ENCODE peak calls at places on chromosomes 1 and 21, in nine cellular contexts. One of them, this sample, is unnamed.

GRCh38 chr1:53359934-53360276 is 32.0 kb upstream of the LRP8 start:
- DNase-seq in kidney epithelial cell: no peak
- DNase-seq in GM23338: no peak
- DNase-seq in foreskin fibroblast: no peak
- DNase-seq in body of pancreas: no peak
- DNase-seq in sigmoid colon: no peak
- DNase-seq in fibroblast of pulmonary artery: no peak
- DNase-seq in AG09309: no peak
- DNase-seq in fibroblast of the aortic adventitia: no peak
- DNase-seq in this sample: no peak

GRCh38 chr1:171506525-171507304 is 21.4 kb downstream of the PRRC2C start:
- DNase-seq in kidney epithelial cell: peak; percentile 63
- DNase-seq in GM23338: peak; percentile 41
- DNase-seq in foreskin fibroblast: no peak
- DNase-seq in body of pancreas: no peak
- DNase-seq in sigmoid colon: no peak
- DNase-seq in fibroblast of pulmonary artery: no peak
- DNase-seq in AG09309: no peak
- DNase-seq in fibroblast of the aortic adventitia: peak; percentile 35
- DNase-seq in this sample: peak; percentile 54

GRCh38 chr1:94734963-94735899 is 84.9 kb upstream of the SLC44A3 start:
- DNase-seq in kidney epithelial cell: no peak
- DNase-seq in GM23338: peak; percentile 46
- DNase-seq in foreskin fibroblast: peak; percentile 25
- DNase-seq in body of pancreas: peak; percentile 80
- DNase-seq in sigmoid colon: no peak
- DNase-seq in fibroblast of pulmonary artery: peak; percentile 97
- DNase-seq in AG09309: no peak
- DNase-seq in fibroblast of the aortic adventitia: peak; percentile 76
- DNase-seq in this sample: no peak

GRCh38 chr21:40731206-40731605 is 115.8 kb downstream of the DSCAM start:
- DNase-seq in kidney epithelial cell: no peak
- DNase-seq in GM23338: no peak
- DNase-seq in foreskin fibroblast: no peak
- DNase-seq in body of pancreas: no peak
- DNase-seq in sigmoid colon: no peak
- DNase-seq in fibroblast of pulmonary artery: no peak
- DNase-seq in AG09309: no peak
- DNase-seq in fibroblast of the aortic adventitia: no peak
- DNase-seq in this sample: no peak

GRCh38 chr1:96843196-96843595 is 121.6 kb downstream of the PTBP2 start:
- DNase-seq in kidney epithelial cell: peak; percentile 2
- DNase-seq in GM23338: no peak
- DNase-seq in foreskin fibroblast: peak; percentile 75
- DNase-seq in body of pancreas: no peak
- DNase-seq in sigmoid colon: no peak
- DNase-seq in fibroblast of pulmonary artery: peak; percentile 74
- DNase-seq in AG09309: peak; percentile 38
- DNase-seq in fibroblast of the aortic adventitia: peak; percentile 54
- DNase-seq in this sample: peak; percentile 20

GRCh38 chr1:114214016-114214415 is 60.3 kb upstream of the SYT6 start:
- DNase-seq in kidney epithelial cell: no peak
- DNase-seq in GM23338: no peak
- DNase-seq in foreskin fibroblast: no peak
- DNase-seq in body of pancreas: no peak
- DNase-seq in sigmoid colon: no peak
- DNase-seq in fibroblast of pulmonary artery: no peak
- DNase-seq in AG09309: no peak
- DNase-seq in fibroblast of the aortic adventitia: no peak
- DNase-seq in this sample: no peak

GRCh38 chr1:75845576-75845975 is 48.9 kb downstream of the MSH4 start:
- DNase-seq in kidney epithelial cell: no peak
- DNase-seq in GM23338: no peak
- DNase-seq in foreskin fibroblast: no peak
- DNase-seq in body of pancreas: no peak
- DNase-seq in sigmoid colon: no peak
- DNase-seq in fibroblast of pulmonary artery: no peak
- DNase-seq in AG09309: no peak
- DNase-seq in fibroblast of the aortic adventitia: no peak
- DNase-seq in this sample: no peak

GRCh38 chr1:154433161-154433681 is 28.1 kb downstream of the IL6R start:
- DNase-seq in kidney epithelial cell: no peak
- DNase-seq in GM23338: no peak
- DNase-seq in foreskin fibroblast: no peak
- DNase-seq in body of pancreas: no peak
- DNase-seq in sigmoid colon: peak; percentile 71
- DNase-seq in fibroblast of pulmonary artery: no peak
- DNase-seq in AG09309: no peak
- DNase-seq in fibroblast of the aortic adventitia: no peak
- DNase-seq in this sample: no peak

GRCh38 chr1:44725309-44725698 is 5.7 kb downstream of the RNU5D-1 start:
- DNase-seq in kidney epithelial cell: no peak
- DNase-seq in GM23338: no peak
- DNase-seq in foreskin fibroblast: no peak
- DNase-seq in body of pancreas: no peak
- DNase-seq in sigmoid colon: no peak
- DNase-seq in fibroblast of pulmonary artery: no peak
- DNase-seq in AG09309: no peak
- DNase-seq in fibroblast of the aortic adventitia: no peak
- DNase-seq in this sample: no peak

GRCh38 chr1:50610563-50610962 is 187.3 kb upstream of the DMRTA2 start:
- DNase-seq in kidney epithelial cell: no peak
- DNase-seq in GM23338: peak; percentile 51
- DNase-seq in foreskin fibroblast: no peak
- DNase-seq in body of pancreas: no peak
- DNase-seq in sigmoid colon: no peak
- DNase-seq in fibroblast of pulmonary artery: no peak
- DNase-seq in AG09309: no peak
- DNase-seq in fibroblast of the aortic adventitia: no peak
- DNase-seq in this sample: no peak

GRCh38 chr1:53371121-53371666 is 43.3 kb upstream of the LRP8 start:
- DNase-seq in kidney epithelial cell: no peak
- DNase-seq in GM23338: peak; percentile 21
- DNase-seq in foreskin fibroblast: no peak
- DNase-seq in body of pancreas: peak; percentile 2
- DNase-seq in sigmoid colon: no peak
- DNase-seq in fibroblast of pulmonary artery: no peak
- DNase-seq in AG09309: no peak
- DNase-seq in fibroblast of the aortic adventitia: no peak
- DNase-seq in this sample: no peak

GRCh38 chr1:153447498-153448170 is 12.8 kb downstream of the S100A7 start:
- DNase-seq in kidney epithelial cell: no peak
- DNase-seq in GM23338: no peak
- DNase-seq in foreskin fibroblast: peak; percentile 90
- DNase-seq in body of pancreas: no peak
- DNase-seq in sigmoid colon: no peak
- DNase-seq in fibroblast of pulmonary artery: no peak
- DNase-seq in AG09309: peak; percentile 28
- DNase-seq in fibroblast of the aortic adventitia: peak; percentile 10
- DNase-seq in this sample: no peak

GRCh38 chr21:44013380-44014088 is 1.4 kb downstream of the TRAPPC10 start:
- DNase-seq in kidney epithelial cell: no peak
- DNase-seq in GM23338: peak; percentile 34
- DNase-seq in foreskin fibroblast: peak; percentile 28
- DNase-seq in body of pancreas: no peak
- DNase-seq in sigmoid colon: no peak
- DNase-seq in fibroblast of pulmonary artery: no peak
- DNase-seq in AG09309: no peak
- DNase-seq in fibroblast of the aortic adventitia: peak; percentile 14
- DNase-seq in this sample: no peak

GRCh38 chr1:33599516-33600115 is 127.2 kb downstream of the ZSCAN20 start:
- DNase-seq in kidney epithelial cell: no peak
- DNase-seq in GM23338: no peak
- DNase-seq in foreskin fibroblast: no peak
- DNase-seq in body of pancreas: peak; percentile 89
- DNase-seq in sigmoid colon: no peak
- DNase-seq in fibroblast of pulmonary artery: no peak
- DNase-seq in AG09309: no peak
- DNase-seq in fibroblast of the aortic adventitia: no peak
- DNase-seq in this sample: no peak

GRCh38 chr1:234989019-234989418 is 139.6 kb downstream of the TOMM20 start:
- DNase-seq in kidney epithelial cell: no peak
- DNase-seq in GM23338: no peak
- DNase-seq in foreskin fibroblast: peak; percentile 69
- DNase-seq in body of pancreas: no peak
- DNase-seq in sigmoid colon: peak; percentile 7
- DNase-seq in fibroblast of pulmonary artery: no peak
- DNase-seq in AG09309: no peak
- DNase-seq in fibroblast of the aortic adventitia: no peak
- DNase-seq in this sample: no peak

GRCh38 chr1:43981135-43981491 is 2.1 kb downstream of the B4GALT2 start:
- DNase-seq in kidney epithelial cell: no peak
- DNase-seq in GM23338: no peak
- DNase-seq in foreskin fibroblast: no peak
- DNase-seq in body of pancreas: peak; percentile 70
- DNase-seq in sigmoid colon: no peak
- DNase-seq in fibroblast of pulmonary artery: no peak
- DNase-seq in AG09309: no peak
- DNase-seq in fibroblast of the aortic adventitia: no peak
- DNase-seq in this sample: no peak

GRCh38 chr1:62295921-62296451 is 23.2 kb downstream of the KANK4 start:
- DNase-seq in kidney epithelial cell: no peak
- DNase-seq in GM23338: no peak
- DNase-seq in foreskin fibroblast: peak; percentile 30
- DNase-seq in body of pancreas: no peak
- DNase-seq in sigmoid colon: no peak
- DNase-seq in fibroblast of pulmonary artery: peak; percentile 57
- DNase-seq in AG09309: peak; percentile 21
- DNase-seq in fibroblast of the aortic adventitia: peak; percentile 80
- DNase-seq in this sample: no peak

GRCh38 chr1:221174598-221174997 is 295.4 kb downstream of the HLX start:
- DNase-seq in kidney epithelial cell: no peak
- DNase-seq in GM23338: peak; percentile 62
- DNase-seq in foreskin fibroblast: no peak
- DNase-seq in body of pancreas: peak; percentile 36
- DNase-seq in sigmoid colon: no peak
- DNase-seq in fibroblast of pulmonary artery: peak; percentile 18
- DNase-seq in AG09309: no peak
- DNase-seq in fibroblast of the aortic adventitia: peak; percentile 8
- DNase-seq in this sample: no peak

GRCh38 chr1:19390901-19391595 is 78.9 kb downstream of the SLC66A1 start:
- DNase-seq in kidney epithelial cell: no peak
- DNase-seq in GM23338: peak; percentile 55
- DNase-seq in foreskin fibroblast: peak; percentile 93
- DNase-seq in body of pancreas: peak; percentile 53
- DNase-seq in sigmoid colon: peak; percentile 87
- DNase-seq in fibroblast of pulmonary artery: peak; percentile 72
- DNase-seq in AG09309: peak; percentile 78
- DNase-seq in fibroblast of the aortic adventitia: peak; percentile 95
- DNase-seq in this sample: no peak

GRCh38 chr21:34970126-34970525 is 79.0 kb downstream of the RUNX1 start:
- DNase-seq in kidney epithelial cell: no peak
- DNase-seq in GM23338: no peak
- DNase-seq in foreskin fibroblast: peak; percentile 36
- DNase-seq in body of pancreas: no peak
- DNase-seq in sigmoid colon: no peak
- DNase-seq in fibroblast of pulmonary artery: no peak
- DNase-seq in AG09309: no peak
- DNase-seq in fibroblast of the aortic adventitia: peak; percentile 31
- DNase-seq in this sample: no peak
- H3K4me3 ChIP-seq in kidney epithelial cell: no peak overlapping the region
- H3K4me3 ChIP-seq in GM23338: no peak overlapping the region
- H3K4me3 ChIP-seq in foreskin fibroblast: no peak overlapping the region
- H3K4me3 ChIP-seq in body of pancreas: no peak overlapping the region
- H3K4me3 ChIP-seq in sigmoid colon: no peak overlapping the region
- H3K4me3 ChIP-seq in fibroblast of pulmonary artery: no peak overlapping the region
- H3K4me3 ChIP-seq in AG09309: no peak overlapping the region
- H3K4me3 ChIP-seq in fibroblast of the aortic adventitia: no peak overlapping the region
- H3K4me3 ChIP-seq in this sample: no peak overlapping the region

GRCh38 chr1:4362314-4363044 is 291.9 kb upstream of the AJAP1 start:
- DNase-seq in kidney epithelial cell: no peak
- DNase-seq in GM23338: no peak
- DNase-seq in foreskin fibroblast: no peak
- DNase-seq in body of pancreas: no peak
- DNase-seq in sigmoid colon: no peak
- DNase-seq in fibroblast of pulmonary artery: no peak
- DNase-seq in AG09309: no peak
- DNase-seq in fibroblast of the aortic adventitia: no peak
- DNase-seq in this sample: no peak
- TF ChIP-seq CTCF in kidney epithelial cell: no peak
- TF ChIP-seq CTCF in GM23338: no peak
- TF ChIP-seq CTCF in foreskin fibroblast: no peak
- TF ChIP-seq CTCF in body of pancreas: no peak
- TF ChIP-seq CTCF in sigmoid colon: no peak
- TF ChIP-seq CTCF in fibroblast of pulmonary artery: no peak
- TF ChIP-seq CTCF in AG09309: no peak
- TF ChIP-seq CTCF in fibroblast of the aortic adventitia: no peak
- TF ChIP-seq CTCF in this sample: no peak

GRCh38 chr1:54951810-54952226 is 28.6 kb upstream of the TMEM61 start:
- DNase-seq in kidney epithelial cell: no peak
- DNase-seq in GM23338: no peak
- DNase-seq in foreskin fibroblast: no peak
- DNase-seq in body of pancreas: no peak
- DNase-seq in sigmoid colon: no peak
- DNase-seq in fibroblast of pulmonary artery: no peak
- DNase-seq in AG09309: no peak
- DNase-seq in fibroblast of the aortic adventitia: no peak
- DNase-seq in this sample: no peak

GRCh38 chr1:54947540-54947939 is 32.9 kb upstream of the TMEM61 start:
- DNase-seq in kidney epithelial cell: no peak
- DNase-seq in GM23338: no peak
- DNase-seq in foreskin fibroblast: no peak
- DNase-seq in body of pancreas: no peak
- DNase-seq in sigmoid colon: no peak
- DNase-seq in fibroblast of pulmonary artery: no peak
- DNase-seq in AG09309: no peak
- DNase-seq in fibroblast of the aortic adventitia: no peak
- DNase-seq in this sample: no peak

GRCh38 chr1:54949971-54950360 is 30.5 kb upstream of the TMEM61 start:
- DNase-seq in kidney epithelial cell: no peak
- DNase-seq in GM23338: no peak
- DNase-seq in foreskin fibroblast: peak; percentile 83
- DNase-seq in body of pancreas: no peak
- DNase-seq in sigmoid colon: no peak
- DNase-seq in fibroblast of pulmonary artery: peak; percentile 63
- DNase-seq in AG09309: no peak
- DNase-seq in fibroblast of the aortic adventitia: peak; percentile 63
- DNase-seq in this sample: no peak

GRCh38 chr1:54952950-54953718 is 27.3 kb upstream of the TMEM61 start:
- DNase-seq in kidney epithelial cell: no peak
- DNase-seq in GM23338: no peak
- DNase-seq in foreskin fibroblast: no peak
- DNase-seq in body of pancreas: no peak
- DNase-seq in sigmoid colon: no peak
- DNase-seq in fibroblast of pulmonary artery: peak; percentile 45
- DNase-seq in AG09309: no peak
- DNase-seq in fibroblast of the aortic adventitia: no peak
- DNase-seq in this sample: peak; percentile 78

GRCh38 chr1:54950361-54951163 is 29.9 kb upstream of the TMEM61 start:
- DNase-seq in kidney epithelial cell: no peak
- DNase-seq in GM23338: peak; percentile 91
- DNase-seq in foreskin fibroblast: peak; percentile 94
- DNase-seq in body of pancreas: peak; percentile 72
- DNase-seq in sigmoid colon: peak; percentile 81
- DNase-seq in fibroblast of pulmonary artery: peak; percentile 94
- DNase-seq in AG09309: peak; percentile 84
- DNase-seq in fibroblast of the aortic adventitia: peak; percentile 93
- DNase-seq in this sample: peak; percentile 66
- H3K4me3 ChIP-seq in kidney epithelial cell: no peak overlapping the region
- H3K4me3 ChIP-seq in GM23338: peak overlapping the region; percentile 19
- H3K4me3 ChIP-seq in foreskin fibroblast: no peak overlapping the region
- H3K4me3 ChIP-seq in body of pancreas: no peak overlapping the region
- H3K4me3 ChIP-seq in sigmoid colon: peak overlapping the region; percentile 19
- H3K4me3 ChIP-seq in fibroblast of pulmonary artery: no peak overlapping the region
- H3K4me3 ChIP-seq in AG09309: no peak overlapping the region
- H3K4me3 ChIP-seq in fibroblast of the aortic adventitia: no peak overlapping the region
- H3K4me3 ChIP-seq in this sample: no peak overlapping the region

GRCh38 chr1:5758859-5759578 is 233.2 kb downstream of the NPHP4 start:
- DNase-seq in kidney epithelial cell: no peak
- DNase-seq in GM23338: no peak
- DNase-seq in foreskin fibroblast: no peak
- DNase-seq in body of pancreas: no peak
- DNase-seq in sigmoid colon: no peak
- DNase-seq in fibroblast of pulmonary artery: no peak
- DNase-seq in AG09309: no peak
- DNase-seq in fibroblast of the aortic adventitia: no peak
- DNase-seq in this sample: no peak
- TF ChIP-seq CTCF in kidney epithelial cell: no peak
- TF ChIP-seq CTCF in GM23338: no peak
- TF ChIP-seq CTCF in foreskin fibroblast: no peak
- TF ChIP-seq CTCF in body of pancreas: no peak
- TF ChIP-seq CTCF in sigmoid colon: no peak
- TF ChIP-seq CTCF in fibroblast of pulmonary artery: no peak
- TF ChIP-seq CTCF in AG09309: no peak
- TF ChIP-seq CTCF in fibroblast of the aortic adventitia: no peak
- TF ChIP-seq CTCF in this sample: no peak

This sample was measured in epithelial cell of proximal tubule.